ENCODE peak calls at places on chromosome 18, in ten cellular contexts. D is A549; W is neural progenitor cell; K is CD8-positive, alpha-beta T cell; O is HFF-Myc; S is body of pancreas; J is left ventricle myocardium inferior; L is kidney epithelial cell; G is heart left ventricle; F is PC-3. V is an unnamed sample.
A peak's percentile ranks its signal among the peaks of the same experiment; 100 is the strongest.

GRCh38 chr18:77210249-77210648 is 39.4 kb upstream of the GALR1 start:
- DNase-seq in K (no peak), D (no peak), S (no peak), F (no peak), J (no peak), L (no peak), G (no peak), W (no peak), O (no peak), V (no peak)

GRCh38 chr18:13775058-13775457 is 48.6 kb downstream of the RNMT start:
- DNase-seq in W (no peak), J (no peak), F (no peak), G (no peak), O (no peak), L (no peak), K (no peak), S (no peak), D (no peak), V (no peak)

GRCh38 chr18:58235001-58235436 is 191.0 kb downstream of the NEDD4L start:
- DNase-seq in K (no peak), O (no peak), G (no peak), S (no peak), F (peak; percentile 23), L (no peak), D (no peak), J (no peak), W (no peak), V (no peak)

GRCh38 chr18:58049000-58049688 is 5.1 kb downstream of the NEDD4L start:
- DNase-seq in L (no peak), F (no peak), D (no peak), J (no peak), G (no peak), O (no peak), K (no peak), S (no peak), W (no peak), V (no peak)

GRCh38 chr18:49565656-49566055 is 3.8 kb downstream of the LIPG start:
- DNase-seq in J (peak; percentile 46), S (peak; percentile 85), F (no peak), D (no peak), L (no peak), O (no peak), K (no peak), W (peak; percentile 63), G (peak; percentile 62), V (peak; percentile 36)

GRCh38 chr18:28159055-28159454 is 17.9 kb downstream of the CDH2 start:
- DNase-seq in L (no peak), K (no peak), F (peak; percentile 50), D (no peak), J (no peak), O (no peak), W (no peak), S (no peak), G (no peak), V (no peak)

GRCh38 chr18:70382032-70382431 is 93.2 kb downstream of the SOCS6 start:
- DNase-seq in L (no peak), J (no peak), K (no peak), O (no peak), S (no peak), D (no peak), W (no peak), F (no peak), G (no peak), V (no peak)

GRCh38 chr18:46275370-46275769 is 171.2 kb downstream of the HAUS1 start:
- DNase-seq in O (no peak), J (no peak), K (no peak), G (no peak), S (no peak), D (no peak), L (no peak), W (no peak), F (no peak), V (no peak)

GRCh38 chr18:79679552-79680099 is at the start of gene CTDP1:
- DNase-seq in D (peak; percentile 74), W (peak; percentile 98), S (peak; percentile 94), F (peak; percentile 89), K (peak; percentile 92), O (peak; percentile 52), L (peak; percentile 64), J (peak; percentile 91), G (peak; percentile 94), V (peak; percentile 68)

GRCh38 chr18:79680100-79680879 is 687 bp downstream of the CTDP1 start:
- DNase-seq in O (no peak), K (peak; percentile 62), D (peak; percentile 51), J (no peak), G (no peak), L (no peak), W (peak; percentile 67), S (peak; percentile 76), F (peak; percentile 58), V (peak; percentile 18)

GRCh38 chr18:79678665-79679551 is 695 bp upstream of the CTDP1 start:
- DNase-seq in G (peak; percentile 99), F (peak; percentile 98), W (peak; percentile 100), D (peak; percentile 94), L (peak; percentile 90), S (peak; percentile 99), O (peak; percentile 95), K (peak; percentile 99), J (peak; percentile 99), V (peak; percentile 98)

GRCh38 chr18:79677221-79677620 is 2.4 kb upstream of the CTDP1 start:
- DNase-seq in L (no peak), F (no peak), D (no peak), J (no peak), W (no peak), S (no peak), K (no peak), G (no peak), O (no peak), V (no peak)

DNA sequence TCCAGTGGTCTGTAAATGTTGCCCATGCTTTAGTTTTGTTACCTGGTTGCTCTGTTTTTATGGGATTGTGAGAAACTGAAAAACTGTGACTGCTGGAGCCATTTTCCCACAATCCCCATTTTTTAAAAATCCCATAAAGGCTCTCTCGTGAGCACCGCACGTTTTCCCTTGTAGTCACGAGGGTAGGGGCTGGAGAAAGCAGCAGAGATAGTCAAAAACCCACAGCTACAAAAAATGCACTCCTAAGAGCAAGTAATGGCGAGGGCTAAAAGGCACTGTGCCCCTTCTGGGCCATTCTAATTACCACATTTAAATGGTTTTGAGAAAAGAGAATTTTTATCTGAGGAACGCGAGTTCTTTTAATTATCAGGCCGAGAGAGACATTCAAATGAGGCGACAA is 1.8 kb upstream of the CTDP1 start:
- DNase-seq in O (no peak), J (no peak), S (no peak), G (no peak), L (no peak), F (no peak), W (no peak), K (no peak), D (no peak), V (no peak)
- H3K4me3 ChIP-seq in O (peak overlapping the region; percentile 58), J (peak overlapping the region; percentile 84), S (no peak overlapping the region), G (no peak overlapping the region), L (peak overlapping the region; percentile 81), F (peak overlapping the region; percentile 76), W (peak overlapping the region; percentile 92), K (no peak overlapping the region), D (peak overlapping the region; percentile 100), V (no peak overlapping the region)

GRCh38 chr18:50659091-50660003 is 99.5 kb downstream of the MAPK4 start:
- DNase-seq in J (no peak), F (peak; percentile 27), S (no peak), K (no peak), W (no peak), D (peak; percentile 16), O (no peak), G (peak; percentile 63), L (peak; percentile 4), V (no peak)
- TF ChIP-seq CTCF in J (peak; percentile 33), F (no peak), S (no peak), K (no peak), W (no peak), D (no peak), O (no peak), G (peak; percentile 42), L (peak; percentile 11), V (no peak)

DNA sequence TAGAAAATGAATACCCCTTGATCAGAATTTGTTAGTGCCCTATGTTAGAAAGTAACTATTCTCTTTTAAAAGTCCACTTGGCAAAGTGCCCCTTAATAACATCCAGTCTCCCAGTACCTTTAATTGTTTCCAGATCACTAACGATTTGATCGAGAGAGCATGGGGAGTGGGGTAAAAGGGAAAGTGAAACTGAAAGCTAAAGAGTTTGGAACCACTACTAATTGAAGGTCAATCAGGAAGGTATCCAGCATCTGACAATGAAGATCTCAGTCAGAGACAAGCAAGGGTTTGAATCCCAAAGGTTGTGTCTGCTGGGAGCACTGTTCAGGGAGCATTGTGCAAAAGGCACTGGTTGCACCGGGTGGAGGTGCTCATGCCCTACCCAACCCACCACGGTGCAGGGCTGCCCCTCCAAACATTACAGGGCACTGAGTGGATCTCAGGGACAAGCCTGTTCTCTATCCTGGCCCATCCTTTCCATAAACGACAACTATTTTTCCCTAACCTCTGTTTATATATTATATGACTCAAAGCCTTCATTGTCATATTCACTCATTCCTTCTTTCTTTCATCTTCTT is 14.6 kb upstream of the RIT2 start:
- DNase-seq in G (no peak), J (no peak), W (no peak), F (no peak), L (no peak), O (peak; percentile 0), K (no peak), S (no peak), D (no peak), V (peak; percentile 0)
- H3K4me3 ChIP-seq in G (peak overlapping the region; percentile 42), J (peak overlapping the region; percentile 42), W (no peak overlapping the region), F (no peak overlapping the region), L (no peak overlapping the region), O (no peak overlapping the region), K (no peak overlapping the region), S (no peak overlapping the region), D (no peak overlapping the region), V (peak overlapping the region; percentile 23)

GRCh38 chr18:34122724-34123334 is 101.9 kb downstream of the NOL4 start:
- DNase-seq in W (peak; percentile 72), D (peak; percentile 2), K (no peak), O (peak; percentile 30), J (no peak), L (peak; percentile 9), S (peak; percentile 64), F (peak; percentile 67), G (no peak), V (peak; percentile 55)
- TF ChIP-seq CTCF in W (peak; percentile 99), D (peak; percentile 71), K (no peak), O (peak; percentile 83), J (peak; percentile 87), L (peak; percentile 98), S (peak; percentile 83), F (peak; percentile 72), G (peak; percentile 88), V (peak; percentile 96)

DNA sequence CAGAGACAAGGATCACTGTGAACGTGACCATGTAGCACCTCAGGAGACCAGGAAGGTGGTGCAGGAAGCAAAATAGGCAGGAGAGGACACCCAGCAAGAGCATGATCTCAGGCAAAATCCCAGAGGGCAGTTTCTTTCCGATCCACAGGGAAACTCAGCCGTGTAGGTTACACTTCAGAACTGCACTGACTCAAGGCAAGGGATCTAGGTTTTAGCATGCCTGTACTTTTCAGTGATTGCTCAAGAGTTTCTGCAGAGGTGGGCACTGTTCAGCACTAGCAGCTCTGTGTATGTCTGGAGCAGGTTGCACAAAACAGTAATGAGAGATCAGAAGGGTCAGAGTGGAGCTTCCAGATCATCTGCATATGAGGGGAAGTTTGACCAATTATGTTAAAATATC is 116.7 kb upstream of the RNF152 start:
- DNase-seq in D (no peak), L (no peak), S (no peak), J (no peak), O (no peak), K (no peak), F (no peak), G (no peak), W (no peak), V (no peak)
- H3K4me3 ChIP-seq in D (no peak overlapping the region), L (no peak overlapping the region), S (no peak overlapping the region), J (no peak overlapping the region), O (no peak overlapping the region), K (no peak overlapping the region), F (no peak overlapping the region), G (no peak overlapping the region), W (no peak overlapping the region), V (no peak overlapping the region)

V was measured in astrocyte of the cerebellum.